ENCODE peak calls at places on chromosome 20, in four cellular contexts. Q is neural progenitor cell, L is fibroblast of lung, O is testis. X is an unnamed sample.

GRCh38 chr20:34365765-34366213 is 2.7 kb downstream of the ITCH start:
- DNase-seq in Q (no peak), L (no peak), O (no peak), X (no peak)

GRCh38 chr20:8454137-8454712 is 322.2 kb downstream of the PLCB1 start:
- DNase-seq in Q (peak; percentile 29), L (peak; percentile 88), O (peak; percentile 22), X (no peak)

GRCh38 chr20:43237651-43238050 is 47.9 kb upstream of the PTPRT start:
- DNase-seq in Q (no peak), L (no peak), O (no peak), X (no peak)

GRCh38 chr20:23404196-23404595 is 17.1 kb downstream of the NAPB start:
- DNase-seq in Q (no peak), L (peak; percentile 36), O (no peak), X (no peak)

GRCh38 chr20:49386848-49387605 is 95.4 kb downstream of the KCNB1 start:
- DNase-seq in Q (no peak), L (no peak), O (no peak), X (no peak)

GRCh38 chr20:63282946-63283345 is 10.0 kb upstream of the COL20A1 start:
- DNase-seq in Q (no peak), L (no peak), O (no peak), X (no peak)

GRCh38 chr20:47066484-47067270 is 172.0 kb downstream of the EYA2 start:
- DNase-seq in Q (no peak), L (peak; percentile 67), O (no peak), X (no peak)

GRCh38 chr20:57400262-57400701 is 9.1 kb downstream of the RBM38 start:
- DNase-seq in Q (no peak), L (no peak), O (no peak), X (no peak)

GRCh38 chr20:38130687-38131587 is 34.1 kb downstream of the TGM2 start:
- DNase-seq in Q (no peak), L (no peak), O (no peak), X (peak; percentile 6)

GRCh38 chr20:43379239-43379917 is 78.3 kb upstream of the SRSF6 start:
- DNase-seq in Q (no peak), L (peak; percentile 37), O (no peak), X (no peak)

GRCh38 chr20:61599061-61599930 is 347.2 kb downstream of the CDH4 start:
- DNase-seq in Q (peak; percentile 42), L (no peak), O (no peak), X (no peak)

GRCh38 chr20:20736303-20736702 is 23.9 kb upstream of the RALGAPA2 start:
- DNase-seq in Q (no peak), L (no peak), O (no peak), X (no peak)

GRCh38 chr20:50292324-50293243 is 102.0 kb downstream of the CEBPB start:
- DNase-seq in Q (no peak), L (peak; percentile 99), O (peak; percentile 91), X (peak; percentile 82)

GRCh38 chr20:1324598-1325172 is 4.3 kb downstream of the SDCBP2 start:
- DNase-seq in Q (no peak), L (peak; percentile 90), O (no peak), X (no peak)

GRCh38 chr20:47727170-47727880 is 58.0 kb downstream of the SULF2 start:
- DNase-seq in Q (no peak), L (no peak), O (peak; percentile 49), X (peak; percentile 60)

GRCh38 chr20:12201289-12201991 is 283.7 kb downstream of the BTBD3 start:
- DNase-seq in Q (no peak), L (peak; percentile 55), O (no peak), X (no peak)

GRCh38 chr20:18839507-18840247 is 26.1 kb downstream of the SCP2D1 start:
- DNase-seq in Q (peak; percentile 34), L (no peak), O (peak; percentile 22), X (no peak)

GRCh38 chr20:37972256-37973058 is 60.8 kb downstream of the TTI1 start:
- DNase-seq in Q (no peak), L (no peak), O (no peak), X (no peak)

GRCh38 chr20:25361287-25361683 is 29.4 kb downstream of the ABHD12 start:
- DNase-seq in Q (no peak), L (no peak), O (no peak), X (no peak)

GRCh38 chr20:61818746-61819483 is 246.8 kb downstream of the TAF4 start:
- DNase-seq in Q (no peak), L (no peak), O (no peak), X (no peak)

GRCh38 chr20:4192378-4193048 is 177.2 kb upstream of the RNF24 start:
- DNase-seq in Q (no peak), L (peak; percentile 29), O (no peak), X (no peak)

GRCh38 chr20:5003626-5004025 is 2.3 kb upstream of the SLC23A2 start:
- DNase-seq in Q (no peak), L (no peak), O (no peak), X (no peak)

GRCh38 chr20:48822879-48823385 is 4.9 kb downstream of the PREX1 start:
- DNase-seq in Q (no peak), L (no peak), O (no peak), X (no peak)

GRCh38 chr20:24131281-24131680 is 142.7 kb upstream of the GGTLC1 start:
- DNase-seq in Q (no peak), L (no peak), O (no peak), X (no peak)

GRCh38 chr20:31675828-31676533 is 38.3 kb downstream of the COX4I2 start:
- DNase-seq in Q (no peak), L (no peak), O (peak; percentile 69), X (no peak)

GRCh38 chr20:43571310-43571709 is 12.5 kb downstream of the SGK2 start:
- DNase-seq in Q (no peak), L (no peak), O (no peak), X (no peak)

GRCh38 chr20:57061058-57061900 is 205.2 kb downstream of the BMP7 start:
- DNase-seq in Q (peak; percentile 81), L (no peak), O (no peak), X (no peak)

GRCh38 chr20:48057251-48057650 is 272.0 kb upstream of the SULF2 start:
- DNase-seq in Q (no peak), L (no peak), O (no peak), X (no peak)

GRCh38 chr20:48238326-48238725 is 453.0 kb upstream of the SULF2 start:
- DNase-seq in Q (no peak), L (peak; percentile 5), O (no peak), X (no peak)

GRCh38 chr20:11103866-11104265 is 430.1 kb upstream of the JAG1 start:
- DNase-seq in Q (no peak), L (peak; percentile 24), O (no peak), X (no peak)

GRCh38 chr20:48691523-48691922 is 136.3 kb downstream of the PREX1 start:
- DNase-seq in Q (no peak), L (peak; percentile 80), O (no peak), X (no peak)

GRCh38 chr20:6164421-6165341 is 41.9 kb upstream of the FERMT1 start:
- DNase-seq in Q (no peak), L (no peak), O (no peak), X (peak; percentile 65)

DNA sequence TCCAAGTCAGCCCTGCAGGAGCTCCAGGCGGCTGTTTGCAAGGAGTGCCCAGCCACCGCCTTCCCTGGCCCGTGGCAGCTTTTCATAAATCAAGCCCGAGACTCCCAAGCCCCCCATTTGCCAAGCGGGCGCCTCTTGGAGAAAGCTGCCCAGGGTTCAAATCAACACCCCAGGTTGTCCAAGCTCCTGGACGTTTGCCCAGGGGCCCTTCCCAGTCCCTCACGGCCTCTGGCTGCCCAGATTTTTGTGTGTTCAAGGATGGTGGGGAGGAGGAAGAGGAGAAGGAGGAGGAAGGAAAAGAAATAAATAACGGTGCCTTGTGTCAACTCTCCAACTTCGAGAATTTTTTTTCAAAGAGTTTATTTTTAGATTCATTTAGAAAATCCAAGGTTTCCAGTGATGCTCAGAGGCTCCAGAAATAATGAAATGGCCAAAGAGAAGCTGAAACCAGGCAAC is 20.6 kb upstream of the NFATC2 start:
- DNase-seq in Q (no peak), L (no peak), O (no peak), X (no peak)
- H3K27me3 ChIP-seq in Q (peaks cover 69% of the 10 kb centered on the region), L (peaks cover 3% of the 10 kb centered on the region), O (no peaks in the 10 kb centered on the region), X (no peaks in the 10 kb centered on the region)

DNA sequence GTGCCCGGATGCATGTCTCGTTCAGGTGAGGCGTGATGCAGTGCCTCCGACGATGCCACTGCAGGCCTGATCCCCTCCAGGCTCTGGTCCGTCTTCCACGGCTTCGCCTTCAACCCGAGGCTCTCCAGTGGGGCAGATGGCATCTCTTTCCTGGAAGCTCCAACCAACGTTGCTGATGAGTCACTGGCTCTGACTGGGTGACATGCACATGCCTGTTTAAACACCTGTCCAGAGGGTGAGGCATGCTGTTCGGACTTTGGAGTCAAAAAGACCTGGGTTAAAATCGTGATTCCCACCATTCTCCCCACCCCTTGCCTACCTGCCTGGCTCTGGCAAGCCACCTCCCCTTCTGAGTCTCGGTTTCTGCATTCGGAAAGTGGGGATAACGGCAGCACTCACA is 8.7 kb upstream of the EDN3 start:
- DNase-seq in Q (no peak), L (no peak), O (no peak), X (no peak)
- H3K27me3 ChIP-seq in Q (peaks cover 11% of the 10 kb centered on the region), L (no peaks in the 10 kb centered on the region), O (no peaks in the 10 kb centered on the region), X (no peaks in the 10 kb centered on the region)

DNA sequence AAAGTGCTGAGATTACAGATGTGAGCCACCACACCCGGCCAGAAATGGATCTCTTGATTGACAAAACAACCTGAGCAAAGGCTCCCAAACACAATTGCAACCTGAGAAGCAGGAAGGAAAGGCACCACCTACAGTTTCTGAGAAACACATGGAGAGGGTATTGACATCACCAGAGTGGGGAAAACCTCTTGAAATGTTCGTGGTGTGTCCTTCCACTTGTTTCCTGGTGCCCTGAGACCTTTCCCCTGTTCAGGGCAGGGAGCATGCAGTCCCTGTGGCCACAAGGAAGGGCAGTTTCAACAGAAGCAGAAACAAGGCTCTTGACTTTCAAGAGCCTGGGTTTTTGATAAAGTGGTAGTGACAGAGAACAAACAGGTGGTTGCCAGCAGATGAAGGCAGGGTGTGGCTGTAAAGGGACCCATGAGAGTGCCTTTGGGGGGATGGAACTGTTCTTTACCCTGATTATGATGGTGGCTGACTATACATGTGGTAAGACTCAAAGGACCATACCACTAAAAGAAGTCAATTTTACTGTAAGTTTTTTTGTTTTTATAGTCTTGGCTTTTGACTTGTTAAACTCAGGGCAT is 3.2 kb upstream of the BPIFA1 start:
- DNase-seq in Q (no peak), L (no peak), O (no peak), X (no peak)
- H3K27me3 ChIP-seq in Q (peaks cover 20% of the 10 kb centered on the region), L (peaks cover 5% of the 10 kb centered on the region), O (no peaks in the 10 kb centered on the region), X (no peaks in the 10 kb centered on the region)

GRCh38 chr20:59614714-59615113 is 10.4 kb downstream of the PHACTR3 start:
- DNase-seq in Q (no peak), L (no peak), O (no peak), X (no peak)
- H3K27me3 ChIP-seq in Q (peaks cover 17% of the 10 kb centered on the region), L (no peaks in the 10 kb centered on the region), O (no peaks in the 10 kb centered on the region), X (no peaks in the 10 kb centered on the region)

GRCh38 chr20:36301359-36302119 is 4.6 kb upstream of the DLGAP4 start:
- DNase-seq in Q (no peak), L (no peak), O (no peak), X (no peak)

GRCh38 chr20:36299459-36299858 is 6.7 kb upstream of the DLGAP4 start:
- DNase-seq in Q (no peak), L (no peak), O (no peak), X (no peak)

GRCh38 chr20:36298061-36298460 is 8.1 kb upstream of the DLGAP4 start:
- DNase-seq in Q (no peak), L (no peak), O (no peak), X (no peak)

GRCh38 chr20:36297656-36298055 is 8.5 kb upstream of the DLGAP4 start:
- DNase-seq in Q (no peak), L (no peak), O (no peak), X (no peak)

GRCh38 chr20:36298795-36299339 is 7.3 kb upstream of the DLGAP4 start:
- DNase-seq in Q (no peak), L (no peak), O (no peak), X (no peak)
- H3K27me3 ChIP-seq in Q (peaks cover 33% of the 10 kb centered on the region), L (peaks cover 29% of the 10 kb centered on the region), O (no peaks in the 10 kb centered on the region), X (no peaks in the 10 kb centered on the region)

X was measured in ascending aorta.